ENCODE peak calls at places on chromosomes 7 and 10, in six cellular contexts. One of them, this sample, is unnamed. For H3K9me3, the result is how much of the 10 kb centered on the place peaks cover.

GRCh38 chr7:27921081-27921836 is 181.3 kb downstream of the TAX1BP1 start:
- DNase-seq in hepatocyte: peak
- DNase-seq in neural progenitor cell: peak
- DNase-seq in HepG2: peak
- DNase-seq in fibroblast of lung: peak
- DNase-seq in ovary: no peak
- DNase-seq in this sample: peak

GRCh38 chr7:105876964-105877601 is 684 bp upstream of the ATXN7L1 start:
- DNase-seq in hepatocyte: peak
- DNase-seq in neural progenitor cell: peak
- DNase-seq in HepG2: peak
- DNase-seq in fibroblast of lung: peak
- DNase-seq in ovary: peak
- DNase-seq in this sample: no peak

GRCh38 chr10:15705298-15705697 is 14.4 kb downstream of the ITGA8 start:
- DNase-seq in hepatocyte: no peak
- DNase-seq in neural progenitor cell: no peak
- DNase-seq in HepG2: no peak
- DNase-seq in fibroblast of lung: no peak
- DNase-seq in ovary: no peak
- DNase-seq in this sample: no peak

GRCh38 chr10:15120523-15120922 is 23.4 kb downstream of the RPP38 start:
- DNase-seq in hepatocyte: no peak
- DNase-seq in neural progenitor cell: no peak
- DNase-seq in HepG2: no peak
- DNase-seq in fibroblast of lung: peak
- DNase-seq in ovary: no peak
- DNase-seq in this sample: no peak

GRCh38 chr10:8389630-8390029 is 335.1 kb downstream of the GATA3 start:
- DNase-seq in hepatocyte: no peak
- DNase-seq in neural progenitor cell: no peak
- DNase-seq in HepG2: no peak
- DNase-seq in fibroblast of lung: peak
- DNase-seq in ovary: no peak
- DNase-seq in this sample: no peak

GRCh38 chr7:100602889-100603696 is 930 bp downstream of the PCOLCE start:
- DNase-seq in hepatocyte: peak
- DNase-seq in neural progenitor cell: peak
- DNase-seq in HepG2: no peak
- DNase-seq in fibroblast of lung: peak
- DNase-seq in ovary: peak
- DNase-seq in this sample: peak

GRCh38 chr7:21828846-21829245 is 116.9 kb downstream of the CDCA7L start:
- DNase-seq in hepatocyte: no peak
- DNase-seq in neural progenitor cell: peak
- DNase-seq in HepG2: no peak
- DNase-seq in fibroblast of lung: no peak
- DNase-seq in ovary: no peak
- DNase-seq in this sample: no peak

GRCh38 chr10:123635131-123635530 is 31.0 kb upstream of the GPR26 start:
- DNase-seq in hepatocyte: no peak
- DNase-seq in neural progenitor cell: no peak
- DNase-seq in HepG2: no peak
- DNase-seq in fibroblast of lung: no peak
- DNase-seq in ovary: no peak
- DNase-seq in this sample: no peak

GRCh38 chr10:114337510-114338462 is 66.5 kb downstream of the AFAP1L2 start:
- DNase-seq in hepatocyte: no peak
- DNase-seq in neural progenitor cell: peak
- DNase-seq in HepG2: no peak
- DNase-seq in fibroblast of lung: peak
- DNase-seq in ovary: no peak
- DNase-seq in this sample: no peak

GRCh38 chr7:80879849-80880248 is 39.0 kb downstream of the SEMA3C start:
- DNase-seq in hepatocyte: no peak
- DNase-seq in neural progenitor cell: no peak
- DNase-seq in HepG2: no peak
- DNase-seq in fibroblast of lung: peak
- DNase-seq in ovary: no peak
- DNase-seq in this sample: no peak

GRCh38 chr10:52786098-52786497 is 13.5 kb upstream of the MBL2 start:
- DNase-seq in hepatocyte: no peak
- DNase-seq in neural progenitor cell: no peak
- DNase-seq in HepG2: peak
- DNase-seq in fibroblast of lung: no peak
- DNase-seq in ovary: no peak
- DNase-seq in this sample: no peak

GRCh38 chr7:44634839-44635591 is 28.6 kb downstream of the OGDH start:
- DNase-seq in hepatocyte: peak
- DNase-seq in neural progenitor cell: no peak
- DNase-seq in HepG2: no peak
- DNase-seq in fibroblast of lung: no peak
- DNase-seq in ovary: no peak
- DNase-seq in this sample: peak

GRCh38 chr7:157528785-157529341 is 192.1 kb downstream of the DNAJB6 start:
- DNase-seq in hepatocyte: no peak
- DNase-seq in neural progenitor cell: no peak
- DNase-seq in HepG2: no peak
- DNase-seq in fibroblast of lung: no peak
- DNase-seq in ovary: no peak
- DNase-seq in this sample: no peak

GRCh38 chr10:7150349-7150748 is 260.5 kb downstream of the SFMBT2 start:
- DNase-seq in hepatocyte: no peak
- DNase-seq in neural progenitor cell: no peak
- DNase-seq in HepG2: no peak
- DNase-seq in fibroblast of lung: no peak
- DNase-seq in ovary: no peak
- DNase-seq in this sample: no peak

GRCh38 chr10:119416855-119417254 is 125.7 kb downstream of the RGS10 start:
- DNase-seq in hepatocyte: peak
- DNase-seq in neural progenitor cell: peak
- DNase-seq in HepG2: peak
- DNase-seq in fibroblast of lung: peak
- DNase-seq in ovary: peak
- DNase-seq in this sample: peak

GRCh38 chr10:95211606-95212279 is 17.7 kb downstream of the ACSM6 start:
- DNase-seq in hepatocyte: no peak
- DNase-seq in neural progenitor cell: no peak
- DNase-seq in HepG2: no peak
- DNase-seq in fibroblast of lung: no peak
- DNase-seq in ovary: no peak
- DNase-seq in this sample: no peak

GRCh38 chr10:85527610-85528317 is 838.8 kb downstream of the GRID1 start:
- DNase-seq in hepatocyte: no peak
- DNase-seq in neural progenitor cell: no peak
- DNase-seq in HepG2: no peak
- DNase-seq in fibroblast of lung: peak
- DNase-seq in ovary: no peak
- DNase-seq in this sample: no peak

GRCh38 chr7:465710-466400 is 53.8 kb downstream of the PDGFA start:
- DNase-seq in hepatocyte: no peak
- DNase-seq in neural progenitor cell: no peak
- DNase-seq in HepG2: no peak
- DNase-seq in fibroblast of lung: no peak
- DNase-seq in ovary: peak
- DNase-seq in this sample: no peak

GRCh38 chr7:29627631-29628030 is 64.0 kb downstream of the PRR15 start:
- DNase-seq in hepatocyte: no peak
- DNase-seq in neural progenitor cell: no peak
- DNase-seq in HepG2: no peak
- DNase-seq in fibroblast of lung: no peak
- DNase-seq in ovary: no peak
- DNase-seq in this sample: no peak

GRCh38 chr10:103265712-103266329 is 11.1 kb upstream of the INA start:
- DNase-seq in hepatocyte: peak
- DNase-seq in neural progenitor cell: peak
- DNase-seq in HepG2: peak
- DNase-seq in fibroblast of lung: peak
- DNase-seq in ovary: peak
- DNase-seq in this sample: peak

GRCh38 chr10:17022898-17023297 is 106.7 kb downstream of the CUBN start:
- DNase-seq in hepatocyte: no peak
- DNase-seq in neural progenitor cell: no peak
- DNase-seq in HepG2: no peak
- DNase-seq in fibroblast of lung: peak
- DNase-seq in ovary: no peak
- DNase-seq in this sample: no peak

DNA sequence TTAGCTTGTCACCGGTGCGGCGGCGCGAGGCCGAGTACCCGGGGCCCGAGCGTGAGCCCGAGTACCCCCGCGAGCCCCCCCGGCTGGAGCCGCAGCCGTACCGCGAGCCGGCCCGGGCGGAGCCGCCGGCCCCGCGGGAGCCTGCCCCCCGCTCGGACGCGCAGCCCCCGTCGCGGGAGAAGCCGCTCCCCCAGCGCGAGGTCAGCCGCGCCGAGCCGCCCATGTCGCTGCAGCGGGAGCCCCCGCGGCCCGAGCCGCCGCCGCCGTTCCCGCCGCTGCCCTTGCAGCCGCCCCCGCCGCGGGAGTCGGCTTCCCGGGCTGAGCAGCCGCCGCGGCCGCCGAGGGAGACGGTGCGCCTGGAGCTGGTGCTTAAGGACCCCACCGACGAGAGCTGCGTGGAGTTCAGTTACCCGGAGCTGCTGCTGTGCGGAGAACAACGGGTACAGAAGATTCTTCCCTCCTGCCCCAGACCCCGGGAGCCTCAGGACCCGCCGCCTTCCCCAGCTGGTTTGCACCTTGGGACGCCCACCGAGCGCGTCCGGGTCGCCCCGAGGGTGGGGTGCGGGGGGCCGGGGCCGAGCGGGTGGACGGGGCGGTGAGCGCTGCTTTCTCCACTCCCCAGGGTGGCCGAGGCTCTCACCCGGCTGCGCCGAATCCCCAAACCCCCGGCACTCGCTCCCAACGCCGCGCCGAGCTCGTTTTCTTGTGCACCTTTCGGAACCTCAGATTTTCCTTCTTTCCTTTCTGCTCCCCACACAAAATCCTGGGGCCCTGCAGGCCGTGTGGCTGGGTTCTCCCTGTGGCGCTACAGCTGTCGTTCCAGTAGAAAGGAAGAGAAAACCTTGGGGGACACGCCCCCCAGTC is 708 bp downstream of the UBN2 start:
- DNase-seq in hepatocyte: peak
- DNase-seq in neural progenitor cell: peak
- DNase-seq in HepG2: peak
- DNase-seq in fibroblast of lung: peak
- DNase-seq in ovary: peak
- DNase-seq in this sample: peak
- H3K9me3 ChIP-seq in hepatocyte: under half
- H3K9me3 ChIP-seq in neural progenitor cell: under half
- H3K9me3 ChIP-seq in HepG2: under half
- H3K9me3 ChIP-seq in fibroblast of lung: under half
- H3K9me3 ChIP-seq in ovary: under half
- H3K9me3 ChIP-seq in this sample: under half

DNA sequence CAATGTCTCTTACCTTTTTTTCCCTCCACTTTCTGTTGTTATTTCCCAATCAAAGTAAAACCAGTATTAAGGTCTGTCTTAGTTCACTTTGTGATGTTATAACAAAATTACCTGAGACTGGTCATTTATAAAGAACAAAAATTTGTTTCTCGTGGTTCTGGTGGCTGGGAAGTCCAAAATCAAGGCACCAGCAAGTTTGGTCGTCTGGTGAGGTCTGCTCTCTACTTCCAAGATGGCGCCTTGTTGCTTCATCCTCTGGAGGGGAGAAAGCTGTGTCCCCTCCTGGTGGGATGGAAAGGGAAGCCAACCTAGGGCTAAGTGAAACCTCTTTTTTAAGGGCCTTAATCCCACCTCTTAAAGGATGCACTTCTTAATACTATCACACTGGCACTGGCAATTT is 22.3 kb upstream of the INSYN2A start:
- DNase-seq in hepatocyte: no peak
- DNase-seq in neural progenitor cell: no peak
- DNase-seq in HepG2: no peak
- DNase-seq in fibroblast of lung: no peak
- DNase-seq in ovary: no peak
- DNase-seq in this sample: no peak
- H3K4me3 ChIP-seq in hepatocyte: no peak
- H3K4me3 ChIP-seq in neural progenitor cell: no peak
- H3K4me3 ChIP-seq in HepG2: no peak
- H3K4me3 ChIP-seq in fibroblast of lung: no peak
- H3K4me3 ChIP-seq in ovary: no peak
- H3K4me3 ChIP-seq in this sample: no peak

GRCh38 chr10:70830185-70830584 is 14.4 kb downstream of the SGPL1 start:
- DNase-seq in hepatocyte: no peak
- DNase-seq in neural progenitor cell: no peak
- DNase-seq in HepG2: no peak
- DNase-seq in fibroblast of lung: peak
- DNase-seq in ovary: no peak
- DNase-seq in this sample: no peak

GRCh38 chr10:70835895-70836294 is 20.1 kb downstream of the SGPL1 start:
- DNase-seq in hepatocyte: no peak
- DNase-seq in neural progenitor cell: no peak
- DNase-seq in HepG2: peak
- DNase-seq in fibroblast of lung: peak
- DNase-seq in ovary: no peak
- DNase-seq in this sample: no peak

GRCh38 chr10:70834448-70835151 is 18.9 kb downstream of the SGPL1 start:
- DNase-seq in hepatocyte: no peak
- DNase-seq in neural progenitor cell: no peak
- DNase-seq in HepG2: peak
- DNase-seq in fibroblast of lung: no peak
- DNase-seq in ovary: no peak
- DNase-seq in this sample: no peak

GRCh38 chr10:70832236-70832635 is 16.5 kb downstream of the SGPL1 start:
- DNase-seq in hepatocyte: no peak
- DNase-seq in neural progenitor cell: no peak
- DNase-seq in HepG2: no peak
- DNase-seq in fibroblast of lung: peak
- DNase-seq in ovary: no peak
- DNase-seq in this sample: no peak

DNA sequence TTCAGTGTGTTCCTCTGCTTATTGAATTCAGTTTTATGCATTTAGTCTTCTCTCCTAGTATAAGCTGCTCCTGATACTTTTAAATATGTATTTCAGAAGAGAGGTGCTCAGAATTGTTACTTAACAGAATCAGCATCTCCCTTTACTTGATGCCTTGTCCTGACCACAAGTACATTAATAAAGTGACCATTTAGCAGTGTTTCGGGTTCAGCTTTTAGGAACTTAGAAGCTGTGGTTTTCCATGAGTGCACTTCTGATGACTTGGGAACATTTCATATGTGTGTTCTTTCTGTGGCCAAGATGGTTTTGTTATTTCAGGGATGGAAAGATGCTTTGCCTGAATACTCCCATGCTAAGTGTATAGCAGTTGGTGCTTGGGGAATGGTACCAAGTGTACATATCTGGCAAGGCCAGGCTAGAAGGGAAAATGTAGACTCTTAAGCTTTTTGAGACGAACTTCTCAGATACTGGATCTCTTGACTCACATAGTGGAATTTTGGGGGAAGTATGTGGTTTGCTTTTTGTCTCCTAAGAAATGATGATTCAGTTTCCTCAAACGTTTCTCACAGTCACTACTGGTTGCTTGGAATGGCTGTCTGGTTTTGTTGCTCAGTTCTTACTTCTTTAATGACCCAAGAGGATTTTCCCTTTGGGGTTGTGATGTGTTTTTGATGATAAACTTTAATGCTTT is 17.2 kb downstream of the SGPL1 start:
- DNase-seq in hepatocyte: no peak
- DNase-seq in neural progenitor cell: no peak
- DNase-seq in HepG2: no peak
- DNase-seq in fibroblast of lung: peak
- DNase-seq in ovary: no peak
- DNase-seq in this sample: no peak
- H3K27ac ChIP-seq in hepatocyte: peak
- H3K27ac ChIP-seq in neural progenitor cell: no peak
- H3K27ac ChIP-seq in HepG2: no peak
- H3K27ac ChIP-seq in fibroblast of lung: peak
- H3K27ac ChIP-seq in ovary: no peak
- H3K27ac ChIP-seq in this sample: no peak

GRCh38 chr7:155640629-155641028 is 3.8 kb upstream of the RBM33 start:
- DNase-seq in hepatocyte: no peak
- DNase-seq in neural progenitor cell: no peak
- DNase-seq in HepG2: no peak
- DNase-seq in fibroblast of lung: no peak
- DNase-seq in ovary: no peak
- DNase-seq in this sample: no peak
- H3K9me3 ChIP-seq in hepatocyte: under half
- H3K9me3 ChIP-seq in neural progenitor cell: under half
- H3K9me3 ChIP-seq in HepG2: under half
- H3K9me3 ChIP-seq in fibroblast of lung: under half
- H3K9me3 ChIP-seq in ovary: under half
- H3K9me3 ChIP-seq in this sample: under half